ENCODE peak calls at places on chromosomes 1 and 21, in six cellular contexts. P is RWPE1, M is IMR-90, E is B cell, B is NB4, Q is HCT116. H is an unnamed sample.

GRCh38 chr1:215479567-215479966 is 87.5 kb upstream of the KCTD3 start:
- DNase-seq in P (no peak), M (no peak), E (no peak), B (peak; percentile 22), Q (no peak), H (no peak)

GRCh38 chr21:18985584-18985983 is 582.0 kb upstream of the TMPRSS15 start:
- DNase-seq in P (no peak), M (no peak), E (no peak), B (no peak), Q (no peak), H (no peak)

GRCh38 chr1:208570362-208570761 is 326.2 kb upstream of the PLXNA2 start:
- DNase-seq in P (no peak), M (no peak), E (no peak), B (no peak), Q (no peak), H (no peak)

GRCh38 chr1:161473363-161473762 is 31.9 kb upstream of the FCGR2A start:
- DNase-seq in P (no peak), M (no peak), E (no peak), B (peak; percentile 69), Q (no peak), H (no peak)

GRCh38 chr21:14913576-14914146 is 151.1 kb downstream of the NRIP1 start:
- DNase-seq in P (no peak), M (peak; percentile 34), E (no peak), B (no peak), Q (no peak), H (no peak)

GRCh38 chr1:178784131-178784536 is 59.1 kb downstream of the RALGPS2 start:
- DNase-seq in P (no peak), M (no peak), E (no peak), B (peak; percentile 21), Q (no peak), H (no peak)

GRCh38 chr1:17745564-17745955 is 9.6 kb upstream of the ACTL8 start:
- DNase-seq in P (no peak), M (no peak), E (no peak), B (no peak), Q (no peak), H (no peak)

GRCh38 chr1:174005032-174005431 is 17.1 kb downstream of the RC3H1 start:
- DNase-seq in P (no peak), M (peak; percentile 34), E (peak; percentile 42), B (peak; percentile 85), Q (no peak), H (no peak)

GRCh38 chr1:174232761-174233160 is 73.4 kb downstream of the RABGAP1L start:
- DNase-seq in P (no peak), M (no peak), E (no peak), B (peak; percentile 7), Q (no peak), H (no peak)

GRCh38 chr1:86409416-86410021 is 13.4 kb upstream of the ODF2L start:
- DNase-seq in P (no peak), M (no peak), E (no peak), B (peak; percentile 65), Q (no peak), H (no peak)

GRCh38 chr1:183394435-183394834 is 23.7 kb downstream of the NMNAT2 start:
- DNase-seq in P (no peak), M (no peak), E (no peak), B (no peak), Q (no peak), H (no peak)

GRCh38 chr1:201748331-201748730 is 80.6 kb upstream of the IPO9 start:
- DNase-seq in P (no peak), M (peak; percentile 97), E (no peak), B (no peak), Q (no peak), H (no peak)

GRCh38 chr1:29243863-29244185 is 7.5 kb downstream of the PTPRU start:
- DNase-seq in P (no peak), M (peak; percentile 89), E (no peak), B (no peak), Q (no peak), H (peak; percentile 34)

GRCh38 chr1:29247044-29247443 is 10.7 kb downstream of the PTPRU start:
- DNase-seq in P (no peak), M (no peak), E (no peak), B (no peak), Q (no peak), H (peak; percentile 15)

GRCh38 chr1:29245261-29245660 is 8.9 kb downstream of the PTPRU start:
- DNase-seq in P (no peak), M (no peak), E (no peak), B (no peak), Q (no peak), H (peak; percentile 11)

GRCh38 chr1:29247874-29248273 is 11.6 kb downstream of the PTPRU start:
- DNase-seq in P (no peak), M (no peak), E (no peak), B (no peak), Q (no peak), H (peak; percentile 34)

DNA sequence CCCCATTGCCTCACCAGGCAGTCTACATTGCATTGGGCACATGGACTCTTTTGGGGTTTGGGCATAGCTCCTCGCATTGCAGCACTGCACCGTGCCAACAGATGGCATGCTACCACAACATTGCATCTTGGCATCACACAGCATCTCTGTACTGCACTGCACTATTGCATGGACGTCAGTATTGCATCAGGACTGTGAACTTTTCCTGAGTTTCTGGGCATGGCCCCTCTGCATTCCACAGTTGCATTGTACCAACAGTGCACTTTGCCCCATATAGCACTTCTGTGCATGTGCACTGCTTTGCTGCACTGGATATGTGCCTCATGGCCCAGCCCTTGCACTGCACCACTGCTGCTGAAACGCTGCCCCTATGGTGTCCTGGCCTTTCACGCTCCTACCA is 9.6 kb downstream of the PTPRU start:
- DNase-seq in P (peak; percentile 58), M (peak; percentile 53), E (no peak), B (no peak), Q (no peak), H (peak; percentile 20)
- TF ChIP-seq CTCF in P (peak; percentile 71), M (peak; percentile 63), E (peak; percentile 25), B (peak; percentile 30), Q (peak; percentile 32), H (no peak)

DNA sequence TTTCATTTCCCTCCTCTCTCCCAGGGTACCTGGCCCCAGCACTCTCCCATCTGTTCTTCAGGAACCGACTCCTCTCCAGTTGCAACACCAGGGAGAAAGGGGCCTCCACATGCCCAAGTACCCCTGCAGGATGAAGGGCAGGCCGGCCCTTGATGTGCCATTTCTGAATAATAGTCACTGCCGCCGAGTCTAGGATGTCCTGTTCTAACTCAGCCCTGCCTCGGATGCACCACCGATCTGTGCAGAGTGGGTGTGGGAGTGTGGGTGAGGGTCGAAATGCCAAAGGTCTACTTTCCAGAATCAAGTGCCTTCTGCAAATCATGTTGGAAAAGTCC is 25.4 kb upstream of the SPSB1 start:
- DNase-seq in P (no peak), M (no peak), E (no peak), B (no peak), Q (no peak), H (no peak)
- TF ChIP-seq CTCF in P (peak; percentile 19), M (no peak), E (peak; percentile 10), B (no peak), Q (no peak), H (peak; percentile 62)

GRCh38 chr1:110673805-110674336 is 869 bp downstream of the KCNA3 start:
- DNase-seq in P (no peak), M (no peak), E (no peak), B (no peak), Q (no peak), H (no peak)

GRCh38 chr1:110673197-110673701 is 1.5 kb downstream of the KCNA3 start:
- DNase-seq in P (no peak), M (no peak), E (no peak), B (no peak), Q (no peak), H (no peak)

GRCh38 chr1:110675060-110675791 is 486 bp upstream of the KCNA3 start:
- DNase-seq in P (no peak), M (no peak), E (no peak), B (no peak), Q (no peak), H (no peak)

GRCh38 chr1:110672753-110673108 is 2.0 kb downstream of the KCNA3 start:
- DNase-seq in P (no peak), M (no peak), E (peak; percentile 49), B (no peak), Q (no peak), H (no peak)

DNA sequence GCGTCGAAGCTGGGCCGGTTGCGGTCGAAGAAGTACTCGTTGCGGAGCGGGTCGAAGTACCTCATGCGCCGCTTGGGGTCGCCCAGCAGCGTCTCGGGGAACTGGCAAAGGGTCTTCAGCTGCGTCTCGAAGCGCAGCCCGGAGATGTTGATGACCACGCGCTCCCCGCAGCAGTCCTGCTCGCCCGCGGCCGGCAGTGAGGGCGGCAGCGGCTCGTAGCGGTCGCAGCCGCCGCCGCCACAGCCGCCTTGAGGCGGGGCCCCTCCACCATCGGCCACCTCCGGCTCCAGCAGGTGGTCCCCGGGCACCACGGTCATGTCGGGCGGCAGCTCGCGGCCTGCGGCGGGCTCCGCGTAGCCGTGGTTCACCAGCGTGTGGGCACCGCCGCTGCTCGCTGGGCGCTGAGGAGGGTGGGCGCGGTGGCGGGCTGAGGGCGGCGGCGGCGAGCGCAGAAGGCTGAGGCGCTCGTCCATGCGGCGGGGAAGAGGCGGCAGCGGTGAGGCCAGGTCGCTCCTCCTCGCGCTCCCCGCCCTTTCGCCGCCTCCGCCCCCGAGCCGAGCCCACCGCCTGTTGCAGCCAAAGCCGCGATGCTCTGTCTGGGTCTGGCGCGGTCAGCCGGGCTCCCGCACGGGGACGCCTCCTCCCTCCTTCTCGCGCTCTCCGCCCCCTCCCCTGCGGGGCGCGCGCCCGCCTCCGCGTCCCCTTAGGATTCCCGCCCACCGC is at the start of gene KCNA3:
- DNase-seq in P (no peak), M (no peak), E (peak; percentile 66), B (no peak), Q (no peak), H (no peak)
- TF ChIP-seq CTCF in P (no peak), M (no peak), E (peak; percentile 48), B (no peak), Q (no peak), H (peak; percentile 20)

GRCh38 chr1:32448773-32449456 is 16.0 kb upstream of the ZBTB8B start:
- DNase-seq in P (no peak), M (no peak), E (no peak), B (peak; percentile 53), Q (peak; percentile 68), H (no peak)
- TF ChIP-seq CTCF in P (no peak), M (no peak), E (no peak), B (peak; percentile 34), Q (peak; percentile 55), H (no peak)

GRCh38 chr1:54323324-54323739 is 82.9 kb downstream of the SSBP3 start:
- DNase-seq in P (peak; percentile 95), M (no peak), E (no peak), B (no peak), Q (no peak), H (no peak)
- TF ChIP-seq CTCF in P (peak; percentile 50), M (no peak), E (no peak), B (no peak), Q (no peak), H (no peak)

GRCh38 chr1:154849645-154850131 is 20.4 kb downstream of the KCNN3 start:
- DNase-seq in P (no peak), M (no peak), E (no peak), B (peak; percentile 20), Q (no peak), H (no peak)
- TF ChIP-seq CTCF in P (no peak), M (no peak), E (no peak), B (no peak), Q (no peak), H (no peak)

DNA sequence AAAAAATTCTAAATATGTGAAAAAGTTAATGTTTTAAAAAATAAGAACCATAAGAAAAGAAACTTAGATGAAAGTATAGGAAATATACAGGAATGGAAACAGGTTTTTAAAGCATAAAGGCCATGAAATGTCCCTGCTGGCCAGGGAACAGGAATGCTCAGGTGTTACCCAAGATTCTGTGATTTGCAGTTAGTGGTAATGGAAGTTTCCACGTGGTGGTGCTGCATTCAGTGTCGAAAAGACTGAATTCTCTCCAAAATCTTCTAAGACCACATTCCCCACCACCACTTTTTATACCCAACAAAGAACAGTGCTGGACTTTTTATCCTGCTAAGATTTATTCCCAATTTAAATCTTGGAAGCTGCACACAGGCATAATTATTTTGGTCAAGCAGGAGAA is 126.2 kb downstream of the PRRX1 start:
- DNase-seq in P (no peak), M (no peak), E (no peak), B (no peak), Q (no peak), H (no peak)
- TF ChIP-seq CTCF in P (no peak), M (peak; percentile 7), E (no peak), B (no peak), Q (no peak), H (no peak)

H was measured in CD14-positive monocyte.